ENCODE peak calls at places on chromosomes 4 and X, in six cellular contexts. N is cardiac fibroblast, I is mammary epithelial cell, G is cerebellar nuclear complex, E is mucosa of gallbladder, M is hepatocyte. Z is an unnamed sample.

GRCh38 chr4:167721574-167721973 is 370.8 kb upstream of the ANXA10 start:
- DNase-seq in N (peak; percentile 31), I (no peak), G (no peak), E (no peak), M (no peak), Z (no peak)

GRCh38 chrX:82134378-82134777 is 932.5 kb downstream of the SH3BGRL start:
- DNase-seq in N (no peak), I (no peak), G (no peak), E (no peak), M (no peak), Z (no peak)

GRCh38 chr4:122917731-122918130 is 4.7 kb downstream of the NUDT6 start:
- DNase-seq in N (peak; percentile 64), I (no peak), G (no peak), E (no peak), M (no peak), Z (no peak)

GRCh38 chr4:37733230-37733904 is 47.2 kb upstream of the RELL1 start:
- DNase-seq in N (no peak), I (no peak), G (no peak), E (no peak), M (no peak), Z (no peak)

GRCh38 chrX:20654596-20655106 is 387.9 kb upstream of the RPS6KA3 start:
- DNase-seq in N (peak; percentile 54), I (peak; percentile 53), G (no peak), E (no peak), M (no peak), Z (no peak)

GRCh38 chr4:175290401-175290800 is 372.2 kb downstream of the ADAM29 start:
- DNase-seq in N (peak; percentile 83), I (no peak), G (no peak), E (no peak), M (no peak), Z (no peak)

GRCh38 chr4:118756429-118756828 is 71.2 kb downstream of the METTL14 start:
- DNase-seq in N (no peak), I (no peak), G (no peak), E (no peak), M (no peak), Z (no peak)

GRCh38 chr4:26032572-26033320 is 118.7 kb downstream of the SMIM20 start:
- DNase-seq in N (peak; percentile 93), I (no peak), G (no peak), E (no peak), M (no peak), Z (no peak)

GRCh38 chr4:26962720-26963119 is 102.1 kb downstream of the STIM2 start:
- DNase-seq in N (no peak), I (no peak), G (no peak), E (no peak), M (no peak), Z (no peak)

GRCh38 chr4:164009435-164009834 is 514.9 kb downstream of the TMA16 start:
- DNase-seq in N (no peak), I (no peak), G (no peak), E (no peak), M (no peak), Z (no peak)

GRCh38 chr4:75841641-75842520 is 60.4 kb downstream of the PPEF2 start:
- DNase-seq in N (no peak), I (no peak), G (no peak), E (no peak), M (no peak), Z (no peak)

GRCh38 chr4:85381968-85382367 is 93.0 kb upstream of the ARHGAP24 start:
- DNase-seq in N (peak; percentile 29), I (no peak), G (no peak), E (no peak), M (no peak), Z (no peak)

GRCh38 chr4:184270808-184271413 is 53.2 kb upstream of the ENPP6 start:
- DNase-seq in N (no peak), I (no peak), G (no peak), E (no peak), M (no peak), Z (no peak)

GRCh38 chr4:173270312-173271027 is 63.7 kb downstream of the HMGB2 start:
- DNase-seq in N (no peak), I (no peak), G (no peak), E (no peak), M (peak; percentile 16), Z (no peak)

GRCh38 chrX:38558681-38559080 is 2.7 kb upstream of the TSPAN7 start:
- DNase-seq in N (peak; percentile 10), I (peak; percentile 83), G (no peak), E (no peak), M (no peak), Z (no peak)

GRCh38 chr4:8394125-8394524 is 46.4 kb downstream of the ACOX3 start:
- DNase-seq in N (peak; percentile 34), I (no peak), G (no peak), E (no peak), M (peak; percentile 32), Z (peak; percentile 43)

GRCh38 chr4:111464251-111465045 is 680.8 kb upstream of the FAM241A start:
- DNase-seq in N (no peak), I (no peak), G (no peak), E (no peak), M (no peak), Z (no peak)

GRCh38 chr4:75985116-75985515 is 5.6 kb downstream of the SDAD1 start:
- DNase-seq in N (peak; percentile 89), I (peak; percentile 93), G (no peak), E (no peak), M (no peak), Z (no peak)

GRCh38 chrX:153871946-153872878 is 13.8 kb downstream of the L1CAM start:
- DNase-seq in N (no peak), I (no peak), G (no peak), E (no peak), M (no peak), Z (no peak)

GRCh38 chr4:135966936-135967335 is 1565.4 kb downstream of the PCDH18 start:
- DNase-seq in N (no peak), I (no peak), G (no peak), E (no peak), M (no peak), Z (no peak)

GRCh38 chrX:140918398-140919043 is 83.9 kb upstream of the SPANXB1 start:
- DNase-seq in N (peak; percentile 81), I (peak; percentile 49), G (no peak), E (no peak), M (peak; percentile 67), Z (peak; percentile 37)

GRCh38 chr4:147049940-147050852 is 104.5 kb upstream of the TTC29 start:
- DNase-seq in N (peak; percentile 73), I (peak; percentile 24), G (no peak), E (no peak), M (peak; percentile 31), Z (peak; percentile 32)

GRCh38 chr4:145716200-145716599 is 36.3 kb downstream of the C4orf51 start:
- DNase-seq in N (peak; percentile 57), I (no peak), G (no peak), E (no peak), M (no peak), Z (no peak)

Z was measured in lung.